ENCODE peak calls at places on chromosomes 12 and 14, in five cellular contexts. C, X, Y, N and J are unnamed samples.

GRCh38 chr14:47675489-47676300 is at the start of gene MDGA2:
- DNase-seq in C (no peak), X (no peak), Y (peak), N (no peak), J (no peak)

GRCh38 chr14:76936483-76936882 is 92.0 kb downstream of the IRF2BPL start:
- DNase-seq in C (no peak), X (no peak), Y (peak), N (peak), J (no peak)

GRCh38 chr14:36519431-36520321 is at the start of gene NKX2-1:
- DNase-seq in C (no peak), X (no peak), Y (no peak), N (no peak), J (no peak)

GRCh38 chr12:64608901-64609542 is 1.3 kb upstream of the RASSF3 start:
- DNase-seq in C (no peak), X (peak), Y (peak), N (peak), J (no peak)

GRCh38 chr14:32121948-32122347 is 44.8 kb downstream of the ARHGAP5 start:
- DNase-seq in C (no peak), X (no peak), Y (no peak), N (peak), J (peak)

GRCh38 chr12:100199347-100200136 is 1.1 kb upstream of the ACTR6 start:
- DNase-seq in C (no peak), X (peak), Y (peak), N (no peak), J (no peak)

GRCh38 chr14:54772451-54772881 is 130.2 kb downstream of the GCH1 start:
- DNase-seq in C (peak), X (no peak), Y (peak), N (peak), J (no peak)

GRCh38 chr14:37251778-37252177 is 54.0 kb downstream of the MIPOL1 start:
- DNase-seq in C (no peak), X (no peak), Y (no peak), N (no peak), J (no peak)

GRCh38 chr12:219891-220352 is 6.0 kb upstream of the SLC6A12 start:
- DNase-seq in C (no peak), X (peak), Y (peak), N (peak), J (peak)

GRCh38 chr12:44077293-44077692 is 241.4 kb downstream of the TMEM117 start:
- DNase-seq in C (no peak), X (no peak), Y (no peak), N (no peak), J (no peak)

GRCh38 chr14:51335521-51335920 is 95.5 kb downstream of the TMX1 start:
- DNase-seq in C (no peak), X (no peak), Y (no peak), N (no peak), J (no peak)

GRCh38 chr12:84727964-84728363 is 184.6 kb downstream of the SLC6A15 start:
- DNase-seq in C (peak), X (no peak), Y (peak), N (no peak), J (no peak)

DNA sequence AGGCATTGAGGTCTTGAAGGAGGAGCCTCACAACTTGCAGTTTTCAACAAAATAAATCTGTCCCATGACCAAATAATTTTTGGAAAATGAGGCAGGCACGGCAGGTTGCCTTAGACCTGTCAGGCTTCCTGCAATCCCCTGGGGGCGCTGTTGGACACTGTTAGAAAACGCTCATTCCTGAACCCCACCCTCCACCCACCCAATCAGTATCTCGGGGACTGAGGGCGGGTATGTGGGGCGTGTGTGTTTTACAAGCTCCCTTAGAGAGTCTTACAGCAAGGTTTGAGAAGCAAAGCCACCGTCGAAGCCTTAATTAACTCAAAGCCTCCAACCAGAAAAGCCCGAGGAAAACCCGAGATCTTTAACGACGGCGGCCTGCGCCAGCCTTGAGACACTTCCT is 122.8 kb downstream of the GLT1D1 start:
- DNase-seq in C (no peak), X (no peak), Y (no peak), N (no peak), J (no peak)
- TF ChIP-seq CTCF in C (no peak), X (peak), Y (no peak), N (no peak), J (no peak)

GRCh38 chr14:79165460-79166080 is 995.4 kb downstream of the NRXN3 start:
- DNase-seq in C (no peak), X (no peak), Y (no peak), N (no peak), J (no peak)
- H3K4me3 ChIP-seq in C (no peak), X (no peak), Y (no peak), N (no peak), J (no peak)

GRCh38 chr14:58239259-58240210 is 5.1 kb upstream of the PSMA3 start:
- DNase-seq in C (peak), X (peak), Y (peak), N (peak), J (no peak)
- TF ChIP-seq CTCF in C (no peak), X (no peak), Y (no peak), N (no peak), J (no peak)

GRCh38 chr12:90410962-90411361 is 544.0 kb downstream of the CCER1 start:
- DNase-seq in C (no peak), X (no peak), Y (no peak), N (no peak), J (no peak)
- H3K4me3 ChIP-seq in C (no peak), X (no peak), Y (no peak), N (no peak), J (no peak)

GRCh38 chr12:6065131-6065871 is 59.2 kb downstream of the VWF start:
- DNase-seq in C (no peak), X (no peak), Y (no peak), N (no peak), J (no peak)

GRCh38 chr12:6062427-6063378 is 61.8 kb downstream of the VWF start:
- DNase-seq in C (no peak), X (no peak), Y (peak), N (peak), J (no peak)

GRCh38 chr12:6065872-6066217 is 58.6 kb downstream of the VWF start:
- DNase-seq in C (no peak), X (no peak), Y (no peak), N (no peak), J (no peak)

GRCh38 chr12:6061661-6062060 is 62.8 kb downstream of the VWF start:
- DNase-seq in C (no peak), X (no peak), Y (no peak), N (peak), J (no peak)

GRCh38 chr12:6063379-6063735 is 61.1 kb downstream of the VWF start:
- DNase-seq in C (no peak), X (no peak), Y (no peak), N (no peak), J (no peak)
- TF ChIP-seq CTCF in C (no peak), X (no peak), Y (no peak), N (no peak), J (no peak)

GRCh38 chr12:10563966-10564365 is 49.4 kb downstream of the MAGOHB start:
- DNase-seq in C (no peak), X (no peak), Y (no peak), N (no peak), J (no peak)
- H3K4me3 ChIP-seq in C (no peak), X (no peak), Y (no peak), N (no peak), J (no peak)

DNA sequence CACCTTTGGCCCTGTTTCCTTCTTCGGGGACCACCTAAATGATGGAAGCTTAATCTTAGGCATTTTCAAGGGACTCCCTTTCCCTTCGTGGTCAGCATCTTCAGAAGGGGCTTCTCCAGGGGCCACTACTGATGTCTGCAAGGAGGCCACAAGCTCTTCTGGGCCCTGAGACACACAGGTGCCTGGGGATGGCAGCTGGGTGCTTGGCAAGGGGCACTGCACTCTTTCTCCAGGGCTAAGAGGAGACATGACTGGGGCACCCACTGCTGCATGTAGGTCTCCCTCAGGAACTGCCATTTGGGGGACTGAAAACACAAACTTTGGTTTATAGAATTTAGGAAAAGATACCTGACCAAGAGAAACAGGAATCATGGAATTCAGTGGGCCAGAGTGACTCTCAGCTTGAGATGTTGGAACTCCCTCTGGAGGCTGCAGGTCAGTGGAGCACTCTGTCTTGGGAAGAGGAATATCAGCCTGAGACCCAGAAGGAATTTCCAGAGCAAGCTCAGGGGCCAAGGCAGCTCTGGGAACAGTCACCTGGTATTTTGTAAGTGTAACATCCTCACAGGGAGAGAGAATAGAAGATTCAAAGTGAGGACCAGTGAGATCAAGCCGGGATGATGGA is 16.0 kb downstream of the PLD4 start:
- DNase-seq in C (no peak), X (no peak), Y (no peak), N (peak), J (no peak)
- TF ChIP-seq CTCF in C (peak), X (no peak), Y (peak), N (peak), J (peak)

GRCh38 chr12:23600936-23601335 is 348.5 kb downstream of the SOX5 start:
- DNase-seq in C (no peak), X (no peak), Y (no peak), N (no peak), J (no peak)

GRCh38 chr12:23596568-23596967 is 352.9 kb downstream of the SOX5 start:
- DNase-seq in C (no peak), X (no peak), Y (no peak), N (no peak), J (no peak)
- H3K4me3 ChIP-seq in C (no peak), X (no peak), Y (no peak), N (no peak), J (no peak)